ENCODE peak calls at places on chromosome 10, in six cellular contexts. Q is H9; E is thoracic aorta; I is PC-9; K is fibroblast of lung; R is CD4-positive, alpha-beta T cell. B is an unnamed sample. For H3K27me3, the result is how much of the 10 kb centered on the place peaks cover.

GRCh38 chr10:104120061-104120460 is 1.9 kb upstream of the SFR1 start:
- DNase-seq in I (no peak), Q (no peak), K (no peak), E (no peak), R (no peak), B (no peak)

GRCh38 chr10:1739751-1740150 is 2.4 kb upstream of the ADARB2 start:
- DNase-seq in E (no peak), K (no peak), I (no peak), Q (peak), R (no peak), B (no peak)

GRCh38 chr10:20303453-20304152 is 487.4 kb downstream of the PLXDC2 start:
- DNase-seq in K (no peak), E (no peak), Q (no peak), I (no peak), R (no peak), B (no peak)

GRCh38 chr10:122192142-122192541 is 79.0 kb upstream of the BTBD16 start:
- DNase-seq in Q (peak), E (no peak), K (no peak), I (no peak), R (no peak), B (no peak)

GRCh38 chr10:10677479-10677878 is 340.2 kb upstream of the CELF2 start:
- DNase-seq in E (no peak), R (no peak), I (no peak), K (peak), Q (peak), B (no peak)

GRCh38 chr10:117165557-117166419 is 27.7 kb upstream of the VAX1 start:
- DNase-seq in R (no peak), Q (peak), E (no peak), K (peak), I (peak), B (no peak)

GRCh38 chr10:102310356-102311024 is 65.2 kb downstream of the GBF1 start:
- DNase-seq in K (peak), Q (no peak), R (no peak), E (no peak), I (peak), B (no peak)

GRCh38 chr10:12819071-12819470 is 182.4 kb downstream of the CCDC3 start:
- DNase-seq in I (no peak), K (no peak), Q (no peak), R (no peak), E (no peak), B (no peak)

GRCh38 chr10:116001266-116001857 is 271.6 kb downstream of the GFRA1 start:
- DNase-seq in K (no peak), Q (no peak), R (no peak), I (no peak), E (no peak), B (no peak)

GRCh38 chr10:93907049-93907448 is 13.3 kb downstream of the SLC35G1 start:
- DNase-seq in I (no peak), R (no peak), K (no peak), Q (no peak), E (no peak), B (no peak)

GRCh38 chr10:131983780-131984179 is 2.1 kb upstream of the BNIP3 start:
- DNase-seq in E (no peak), Q (no peak), I (no peak), R (no peak), K (peak), B (no peak)

GRCh38 chr10:26367771-26368170 is 70.4 kb upstream of the APBB1IP start:
- DNase-seq in E (no peak), K (peak), I (peak), Q (peak), R (peak), B (no peak)

GRCh38 chr10:71342850-71343773 is 24.1 kb downstream of the SLC29A3 start:
- DNase-seq in K (peak), Q (no peak), E (no peak), R (no peak), I (peak), B (no peak)

GRCh38 chr10:70560511-70560931 is 42.0 kb downstream of the PRF1 start:
- DNase-seq in Q (no peak), R (no peak), K (no peak), I (no peak), E (no peak), B (no peak)

GRCh38 chr10:97683556-97684357 is 3.3 kb downstream of the AVPI1 start:
- DNase-seq in E (no peak), I (peak), Q (peak), R (no peak), K (peak), B (no peak)

GRCh38 chr10:43323245-43323644 is 48.2 kb upstream of the FXYD4 start:
- DNase-seq in E (no peak), K (no peak), R (no peak), I (no peak), Q (no peak), B (no peak)

GRCh38 chr10:118542205-118542604 is 53.2 kb downstream of the PRLHR start:
- DNase-seq in I (no peak), E (no peak), R (no peak), Q (no peak), K (no peak), B (no peak)

GRCh38 chr10:63487990-63488389 is 22.2 kb upstream of the JMJD1C start:
- DNase-seq in E (no peak), Q (no peak), R (no peak), I (no peak), K (no peak), B (no peak)

GRCh38 chr10:21242915-21243314 is 282.6 kb downstream of the SKIDA1 start:
- DNase-seq in Q (no peak), R (no peak), K (no peak), I (no peak), E (no peak), B (no peak)

GRCh38 chr10:30459283-30459682 is 25.3 kb downstream of the MAP3K8 start:
- DNase-seq in Q (no peak), K (no peak), R (no peak), E (no peak), I (no peak), B (no peak)

GRCh38 chr10:9635691-9636090 is 1382.0 kb upstream of the CELF2 start:
- DNase-seq in K (peak), I (no peak), E (no peak), Q (no peak), R (no peak), B (no peak)

GRCh38 chr10:69086131-69086530 is 1.8 kb upstream of the SRGN start:
- DNase-seq in R (no peak), K (no peak), E (no peak), Q (no peak), I (no peak), B (no peak)

GRCh38 chr10:122407375-122408125 is 33.0 kb downstream of the PLEKHA1 start:
- DNase-seq in K (peak), R (no peak), I (no peak), Q (no peak), E (no peak), B (no peak)

GRCh38 chr10:103759100-103759781 is 96.1 kb downstream of the SH3PXD2A start:
- DNase-seq in E (peak), I (peak), Q (no peak), R (no peak), K (peak), B (peak)

GRCh38 chr10:130341325-130341724 is 205.1 kb downstream of the GLRX3 start:
- DNase-seq in K (no peak), I (no peak), R (no peak), Q (peak), E (no peak), B (no peak)

GRCh38 chr10:88820990-88821389 is 18.5 kb downstream of the LIPM start:
- DNase-seq in I (no peak), E (no peak), R (no peak), K (peak), Q (no peak), B (no peak)

GRCh38 chr10:69407621-69408301 is 9.0 kb downstream of the TACR2 start:
- DNase-seq in I (no peak), Q (peak), R (no peak), K (no peak), E (no peak), B (no peak)

GRCh38 chr10:106938448-106939014 is 226.0 kb downstream of the SORCS1 start:
- DNase-seq in R (no peak), E (no peak), I (no peak), K (no peak), Q (no peak), B (no peak)

GRCh38 chr10:14384915-14385314 is 54.2 kb upstream of the FRMD4A start:
- DNase-seq in E (no peak), R (no peak), I (no peak), Q (no peak), K (no peak), B (no peak)

GRCh38 chr10:14383266-14383665 is 52.5 kb upstream of the FRMD4A start:
- DNase-seq in E (no peak), K (peak), I (peak), Q (no peak), R (no peak), B (no peak)

GRCh38 chr10:14386202-14386593 is 55.5 kb upstream of the FRMD4A start:
- DNase-seq in E (no peak), I (peak), R (no peak), Q (no peak), K (peak), B (no peak)

GRCh38 chr10:14384096-14384730 is 53.5 kb upstream of the FRMD4A start:
- DNase-seq in I (no peak), K (peak), Q (no peak), E (no peak), R (no peak), B (no peak)

GRCh38 chr10:14385591-14386201 is 55.0 kb upstream of the FRMD4A start:
- DNase-seq in K (no peak), E (no peak), Q (no peak), I (no peak), R (no peak), B (no peak)
- TF ChIP-seq CTCF in K (no peak), E (no peak), Q (no peak), I (peak), R (no peak), B (no peak)

GRCh38 chr10:100875484-100876166 is 37.1 kb upstream of the SLF2 start:
- DNase-seq in I (no peak), Q (no peak), K (no peak), E (no peak), R (no peak), B (no peak)
- H3K27me3 ChIP-seq in I (under half), Q (under half), K (under half), E (under half), R (under half), B (under half)

DNA sequence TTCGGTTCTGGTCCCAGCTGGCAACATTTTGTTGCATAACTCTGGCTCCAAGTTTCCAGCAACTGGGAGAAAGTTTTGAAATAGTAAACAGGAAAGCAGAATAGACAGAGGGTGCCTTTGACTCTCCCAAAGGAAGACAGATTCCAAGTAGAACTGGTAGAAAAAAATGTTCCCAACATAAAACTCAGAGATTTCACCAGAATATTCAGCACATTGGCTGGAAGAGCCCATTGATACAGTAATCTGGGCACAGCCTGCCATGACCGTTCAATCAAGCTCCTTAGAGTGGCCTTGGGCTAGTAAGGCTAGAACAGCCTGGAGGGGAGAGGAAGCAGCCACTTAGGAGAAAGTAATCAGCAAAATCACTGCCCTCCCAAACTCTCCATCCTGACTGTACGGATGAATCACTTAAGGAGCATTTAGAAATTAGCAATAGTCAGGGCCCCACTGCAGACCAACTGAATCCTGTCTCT is 120.3 kb downstream of the CUBN start:
- DNase-seq in E (no peak), R (no peak), I (no peak), Q (no peak), K (peak), B (no peak)
- H3K27ac ChIP-seq in E (peak), R (no peak), I (no peak), Q (no peak), K (peak), B (peak)

GRCh38 chr10:95176101-95176500 is 17.9 kb upstream of the ACSM6 start:
- DNase-seq in R (no peak), E (no peak), Q (no peak), I (no peak), K (no peak), B (no peak)
- TF ChIP-seq CTCF in R (no peak), E (no peak), Q (peak), I (no peak), K (no peak), B (no peak)

GRCh38 chr10:96511044-96511945 is 2.4 kb downstream of the TLL2 start:
- DNase-seq in Q (peak), R (no peak), E (no peak), K (no peak), I (peak), B (no peak)

GRCh38 chr10:96509017-96509641 is 4.6 kb downstream of the TLL2 start:
- DNase-seq in R (no peak), E (no peak), I (no peak), Q (peak), K (peak), B (no peak)

GRCh38 chr10:96512997-96513685 is 585 bp downstream of the TLL2 start:
- DNase-seq in R (no peak), E (no peak), Q (peak), I (no peak), K (peak), B (no peak)

GRCh38 chr10:96513686-96514551 is at the start of gene TLL2:
- DNase-seq in K (peak), R (peak), I (peak), E (peak), Q (peak), B (peak)

GRCh38 chr10:96512524-96512991 is 1.2 kb downstream of the TLL2 start:
- DNase-seq in K (peak), Q (peak), R (no peak), E (no peak), I (no peak), B (no peak)
- H3K27me3 ChIP-seq in K (under half), Q (under half), R (under half), E (under half), I (under half), B (under half)

B was measured in ascending aorta.